ENCODE peak calls at places on chromosomes 6 and 20, in five cellular contexts. T is KBM-7; F is A172; Q is NK-92 treated with Interleukin-12 subunit alpha and Interleukin-12 subunit beta, amount 100 ng/mL, for 24 hours; Y is T follicular helper cell. M is an unnamed sample.

GRCh38 chr6:130211697-130212096 is 11.1 kb downstream of the SAMD3 start:
- DNase-seq in Q (no peak), Y (no peak), F (no peak), T (no peak), M (no peak)

GRCh38 chr20:53914861-53915458 is 155.4 kb downstream of the BCAS1 start:
- DNase-seq in Q (no peak), F (no peak), T (peak), Y (no peak), M (no peak)

GRCh38 chr6:45830441-45831139 is 185.1 kb downstream of the CLIC5 start:
- DNase-seq in T (peak), Y (no peak), F (no peak), Q (peak), M (no peak)

GRCh38 chr6:158879180-158879579 is 60.0 kb upstream of the EZR start:
- DNase-seq in Q (no peak), Y (no peak), F (peak), T (no peak), M (no peak)

GRCh38 chr6:91341473-91341872 is 754.6 kb upstream of the MAP3K7 start:
- DNase-seq in Y (no peak), F (no peak), T (no peak), Q (no peak), M (no peak)

GRCh38 chr6:43172127-43173007 is 1.3 kb downstream of the SRF start:
- DNase-seq in F (no peak), T (peak), Q (peak), Y (peak), M (no peak)

GRCh38 chr6:118252474-118252873 is 295.6 kb upstream of the PLN start:
- DNase-seq in T (peak), F (no peak), Q (no peak), Y (no peak), M (no peak)

GRCh38 chr20:38094968-38095689 is 61.6 kb downstream of the RPRD1B start:
- DNase-seq in T (no peak), F (no peak), Q (no peak), Y (no peak), M (no peak)

GRCh38 chr20:46111028-46111835 is 6.9 kb upstream of the CD40 start:
- DNase-seq in Y (no peak), F (no peak), T (no peak), Q (no peak), M (no peak)